ENCODE peak calls at places on chromosome 15, in four cellular contexts. J is neural progenitor cell, L is breast epithelium, D is suprapubic skin. X is an unnamed sample. For H3K36me3, the result is how much of the 10 kb centered on the place peaks cover.

GRCh38 chr15:37900286-37901221 is 33.9 kb upstream of the TMCO5A start:
- DNase-seq in L (no peak), D (no peak), J (no peak), X (no peak)

GRCh38 chr15:97745481-97746071 is 214.9 kb upstream of the ARRDC4 start:
- DNase-seq in L (no peak), J (peak), D (no peak), X (no peak)

GRCh38 chr15:29322407-29322806 is 52.8 kb upstream of the NSMCE3 start:
- DNase-seq in L (no peak), J (peak), D (no peak), X (no peak)

GRCh38 chr15:73054417-73054963 is 2.2 kb downstream of the NEO1 start:
- DNase-seq in D (no peak), J (no peak), L (no peak), X (no peak)

GRCh38 chr15:67105065-67105951 is 39.9 kb downstream of the SMAD3 start:
- DNase-seq in D (no peak), L (peak), J (no peak), X (peak)

GRCh38 chr15:78842519-78842918 is 30.2 kb upstream of the MORF4L1 start:
- DNase-seq in J (no peak), D (no peak), L (no peak), X (no peak)

GRCh38 chr15:27133244-27133643 is 162.3 kb downstream of the GABRG3 start:
- DNase-seq in L (no peak), D (no peak), J (no peak), X (no peak)

GRCh38 chr15:49421991-49422390 is 1.1 kb upstream of the FGF7 start:
- DNase-seq in J (peak), D (peak), L (no peak), X (peak)

GRCh38 chr15:92848852-92849598 is 51.1 kb upstream of the CHD2 start:
- DNase-seq in L (no peak), J (no peak), D (no peak), X (no peak)

GRCh38 chr15:55628369-55628730 is 40.2 kb upstream of the PYGO1 start:
- DNase-seq in L (no peak), J (no peak), D (no peak), X (no peak)

GRCh38 chr15:79831635-79832034 is 65.2 kb downstream of the MTHFS start:
- DNase-seq in J (no peak), D (no peak), L (no peak), X (no peak)

GRCh38 chr15:66615846-66616245 is 50.0 kb upstream of the LCTL start:
- DNase-seq in L (no peak), J (no peak), D (no peak), X (no peak)

GRCh38 chr15:29045717-29046116 is 159.9 kb downstream of the APBA2 start:
- DNase-seq in J (no peak), L (no peak), D (peak), X (no peak)

GRCh38 chr15:49423021-49423420 is at the start of gene FGF7:
- DNase-seq in D (no peak), J (peak), L (no peak), X (no peak)

GRCh38 chr15:69127226-69127625 is 33.2 kb upstream of the GLCE start:
- DNase-seq in D (no peak), L (no peak), J (no peak), X (no peak)

GRCh38 chr15:42152921-42153680 is 3.3 kb downstream of the PLA2G4F start:
- DNase-seq in D (peak), L (no peak), J (no peak), X (no peak)

GRCh38 chr15:35827156-35827555 is 281.2 kb upstream of the DPH6 start:
- DNase-seq in D (no peak), J (no peak), L (no peak), X (no peak)

GRCh38 chr15:52105856-52106255 is 6.7 kb downstream of the BCL2L10 start:
- DNase-seq in D (no peak), J (no peak), L (no peak), X (no peak)

GRCh38 chr15:100602822-100603393 is 519 bp downstream of the ASB7 start:
- DNase-seq in L (no peak), J (peak), D (peak), X (no peak)

GRCh38 chr15:61013146-61013545 is 216.0 kb downstream of the RORA start:
- DNase-seq in D (no peak), J (no peak), L (no peak), X (no peak)

GRCh38 chr15:25345943-25346342 is 92.9 kb downstream of the UBE3A start:
- DNase-seq in J (peak), D (no peak), L (peak), X (peak)

GRCh38 chr15:46703871-46704637 is 1013.3 kb upstream of the SEMA6D start:
- DNase-seq in D (no peak), J (no peak), L (no peak), X (no peak)

GRCh38 chr15:73265536-73266153 is 103.1 kb downstream of the HCN4 start:
- DNase-seq in D (no peak), J (peak), L (no peak), X (no peak)

GRCh38 chr15:29382862-29383261 is 113.2 kb upstream of the NSMCE3 start:
- DNase-seq in L (no peak), D (no peak), J (no peak), X (no peak)

GRCh38 chr15:99361541-99362185 is 110.4 kb downstream of the LRRC28 start:
- DNase-seq in D (no peak), L (no peak), J (peak), X (no peak)

GRCh38 chr15:58369261-58369699 is 62.5 kb upstream of the LIPC start:
- DNase-seq in D (no peak), L (no peak), J (no peak), X (no peak)

GRCh38 chr15:89248584-89248983 is 4.8 kb downstream of the FANCI start:
- DNase-seq in J (no peak), D (no peak), L (no peak), X (no peak)
- H3K36me3 ChIP-seq in J (under half), D (under half), L (under half), X (under half)

GRCh38 chr15:40766194-40766830 is 2.4 kb downstream of the GCHFR start:
- DNase-seq in J (no peak), L (no peak), D (no peak), X (no peak)
- H3K27ac ChIP-seq in J (no peak), L (peak), D (peak), X (peak)

DNA sequence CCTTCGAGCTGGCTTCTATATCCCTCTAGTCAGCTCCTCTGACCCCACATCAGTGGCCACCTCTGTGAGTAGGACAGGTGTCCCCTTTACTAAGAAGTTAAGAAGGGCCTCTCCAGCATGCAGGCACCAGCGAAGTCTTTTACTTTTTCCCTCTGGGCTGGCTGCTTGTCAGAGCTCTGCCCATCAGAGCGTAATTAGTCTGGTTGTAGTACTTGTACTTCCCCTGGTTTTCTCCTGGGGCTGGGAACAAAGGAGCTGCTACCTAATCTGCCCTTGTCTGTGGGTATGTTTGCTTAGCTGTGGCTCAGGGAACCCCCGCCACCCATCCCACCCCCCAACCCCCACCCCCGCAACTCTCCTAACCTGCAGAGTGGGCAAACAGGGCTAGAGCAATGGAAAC is 27.4 kb upstream of the ALPK3 start:
- DNase-seq in D (no peak), L (no peak), J (peak), X (no peak)
- H3K36me3 ChIP-seq in D (half or more), L (under half), J (under half), X (under half)

DNA sequence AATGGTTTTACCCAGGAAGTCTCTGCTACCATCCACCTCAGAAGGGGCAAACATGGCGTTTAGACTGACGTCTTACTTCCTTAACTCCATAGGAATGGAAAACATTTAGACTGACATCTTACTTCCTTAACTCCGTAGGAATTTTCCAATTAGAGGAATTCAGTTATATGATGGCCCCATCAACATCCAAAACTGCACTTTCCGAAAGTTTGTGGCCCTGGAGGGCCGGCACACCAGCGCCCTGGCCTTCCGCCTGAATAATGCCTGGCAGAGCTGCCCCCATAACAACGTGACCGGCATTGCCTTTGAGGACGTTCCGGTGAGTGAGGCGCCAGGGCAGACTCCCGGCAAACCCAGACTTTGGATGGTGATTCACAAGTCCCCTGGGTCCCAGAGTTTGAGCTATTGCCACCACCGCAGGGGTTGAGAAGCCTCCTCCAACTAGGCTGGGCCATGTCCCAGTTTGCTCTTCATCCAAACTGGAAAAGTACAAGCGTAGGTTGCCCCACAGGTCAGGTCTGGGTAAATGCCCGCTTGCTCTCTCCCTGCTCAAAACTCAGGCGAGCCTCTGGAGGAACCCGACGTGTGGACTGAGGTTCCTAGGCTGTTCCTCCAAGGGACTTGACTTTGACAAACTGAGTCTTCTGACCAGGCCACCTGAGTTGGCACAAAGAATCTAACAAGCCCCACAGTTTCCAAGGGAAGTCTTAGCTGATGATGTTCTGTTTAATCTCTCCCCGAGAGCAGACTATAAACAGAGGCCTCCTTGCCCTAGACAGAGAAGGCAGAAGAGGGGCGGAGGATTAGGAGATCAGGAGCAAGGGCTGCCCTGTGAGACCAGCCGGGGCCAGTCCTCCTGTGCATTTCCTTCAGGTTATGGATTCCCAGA is 57.7 kb downstream of the MESD start:
- DNase-seq in J (no peak), L (no peak), D (no peak), X (no peak)
- H3K27ac ChIP-seq in J (no peak), L (no peak), D (no peak), X (peak)

GRCh38 chr15:31111091-31111647 is 9.6 kb upstream of the TRPM1 start:
- DNase-seq in D (no peak), J (no peak), L (no peak), X (no peak)
- H3K36me3 ChIP-seq in D (under half), J (under half), L (under half), X (under half)

DNA sequence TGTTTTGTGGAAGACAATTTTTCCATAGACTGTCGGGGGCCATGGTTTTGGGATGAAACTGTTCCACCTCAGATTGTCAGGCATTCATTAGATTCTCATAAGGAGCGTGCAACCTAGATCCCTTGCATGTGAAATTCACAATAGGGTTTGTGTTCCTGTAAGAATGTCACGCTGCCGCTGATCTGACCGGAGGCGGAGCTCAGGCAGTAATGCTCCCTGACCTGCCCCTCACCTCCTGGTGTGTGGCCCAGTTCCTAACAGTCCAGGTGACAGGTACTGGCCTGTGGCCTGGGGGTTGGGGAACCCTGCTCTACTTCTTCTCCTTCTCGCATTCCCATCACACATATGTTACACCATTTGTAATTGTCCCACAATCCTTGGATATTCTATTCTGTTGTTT is 11.0 kb downstream of the CHRNA7 start:
- DNase-seq in J (peak), L (no peak), D (no peak), X (no peak)
- H3K27ac ChIP-seq in J (no peak), L (no peak), D (no peak), X (no peak)

DNA sequence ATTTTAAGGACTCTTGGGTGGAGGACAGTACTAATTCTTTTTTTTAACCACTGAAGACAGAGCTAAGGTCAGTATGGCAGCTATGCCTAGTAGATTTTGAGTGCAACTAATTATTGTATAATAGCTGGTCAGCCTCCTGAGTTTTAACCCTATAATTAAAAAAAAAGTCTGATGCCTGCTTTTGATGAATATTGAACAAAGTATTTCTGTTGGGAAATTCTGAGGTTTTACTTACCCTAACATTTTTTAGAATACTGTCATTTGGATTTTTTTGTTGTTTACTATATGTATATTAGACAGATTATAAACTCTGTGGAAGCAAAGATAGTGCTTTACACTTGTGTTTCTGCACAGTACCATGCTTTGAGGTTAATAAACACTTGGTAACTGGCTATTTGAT is 20.8 kb downstream of the TCF12 start:
- DNase-seq in J (no peak), D (no peak), L (no peak), X (no peak)
- H3K36me3 ChIP-seq in J (under half), D (under half), L (under half), X (under half)

X was measured in thoracic aorta.